ENCODE peak calls at places on chromosomes 7 and 10, in six cellular contexts. K is GM12878, B is HCT116, I is H1, U is HepG2, M is SK-N-SH. X is an unnamed sample.

GRCh38 chr7:90988523-90988922 is 275.7 kb upstream of the FZD1 start:
- DNase-seq in I (no peak), B (no peak), M (no peak), K (no peak), U (no peak), X (no peak)

GRCh38 chr7:151142686-151143040 is 24.8 kb downstream of the GBX1 start:
- DNase-seq in I (no peak), U (no peak), K (no peak), M (no peak), B (no peak), X (no peak)

GRCh38 chr10:93436577-93436976 is 45.6 kb downstream of the MYOF start:
- DNase-seq in B (no peak), M (no peak), K (no peak), U (no peak), I (no peak), X (no peak)

GRCh38 chr7:5479941-5480517 is 56.4 kb upstream of the TNRC18 start:
- DNase-seq in I (no peak), M (no peak), K (no peak), B (no peak), U (no peak), X (no peak)

GRCh38 chr10:21078410-21079329 is 181.6 kb upstream of the NEBL start:
- DNase-seq in B (peak), K (no peak), U (peak), M (peak), I (peak), X (no peak)

GRCh38 chr7:19020711-19021110 is 96.7 kb downstream of the TWIST1 start:
- DNase-seq in I (no peak), U (no peak), K (no peak), M (no peak), B (no peak), X (no peak)

GRCh38 chr7:74483402-74484336 is 30.0 kb downstream of the GTF2IRD1 start:
- DNase-seq in M (no peak), U (no peak), B (no peak), I (no peak), K (no peak), X (no peak)

GRCh38 chr10:110544958-110545537 is 22.4 kb upstream of the SMC3 start:
- DNase-seq in I (no peak), B (no peak), U (no peak), K (no peak), M (no peak), X (no peak)

GRCh38 chr7:131604841-131605279 is 48.4 kb upstream of the PODXL start:
- DNase-seq in I (peak), M (no peak), B (no peak), U (no peak), K (no peak), X (no peak)

GRCh38 chr7:107691713-107692112 is 31.1 kb downstream of the SLC26A4 start:
- DNase-seq in I (no peak), B (no peak), K (no peak), M (no peak), U (no peak), X (no peak)

GRCh38 chr10:8563478-8563877 is 509.0 kb downstream of the GATA3 start:
- DNase-seq in B (no peak), I (no peak), M (no peak), U (no peak), K (no peak), X (no peak)

GRCh38 chr10:92903633-92904032 is 55.3 kb downstream of the EXOC6 start:
- DNase-seq in K (no peak), U (peak), M (no peak), B (no peak), I (no peak), X (no peak)

GRCh38 chr10:50431118-50431517 is 179.8 kb upstream of the ASAH2 start:
- DNase-seq in I (no peak), K (no peak), U (no peak), B (no peak), M (no peak), X (no peak)

GRCh38 chr7:106895246-106895864 is 30.3 kb downstream of the PIK3CG start:
- DNase-seq in U (no peak), M (no peak), I (no peak), B (no peak), K (peak), X (no peak)

GRCh38 chr10:107865691-107866090 is 701.2 kb upstream of the SORCS1 start:
- DNase-seq in U (no peak), M (no peak), K (no peak), I (no peak), B (no peak), X (no peak)

GRCh38 chr10:123665371-123666286 is 526 bp upstream of the GPR26 start:
- DNase-seq in K (no peak), B (no peak), U (no peak), I (no peak), M (peak), X (no peak)

GRCh38 chr10:88858493-88858892 is 6.8 kb upstream of the ANKRD22 start:
- DNase-seq in M (no peak), B (no peak), K (no peak), I (no peak), U (no peak), X (no peak)

GRCh38 chr7:14858410-14858809 is 44.1 kb downstream of the DGKB start:
- DNase-seq in K (no peak), B (no peak), M (no peak), I (no peak), U (no peak), X (no peak)

GRCh38 chr7:111531993-111532392 is 30.3 kb downstream of the IMMP2L start:
- DNase-seq in I (no peak), U (no peak), K (no peak), M (no peak), B (no peak), X (no peak)

GRCh38 chr10:14325325-14325955 is 5.3 kb downstream of the FRMD4A start:
- DNase-seq in B (peak), M (no peak), U (peak), K (no peak), I (peak), X (no peak)

GRCh38 chr7:134865001-134865845 is 85.8 kb downstream of the CALD1 start:
- DNase-seq in I (no peak), M (no peak), K (peak), B (no peak), U (no peak), X (no peak)

GRCh38 chr10:76647276-76647675 is 990.3 kb downstream of the KCNMA1 start:
- DNase-seq in B (no peak), K (no peak), M (no peak), U (no peak), I (no peak), X (no peak)

GRCh38 chr7:157427811-157428553 is 91.2 kb downstream of the DNAJB6 start:
- DNase-seq in U (no peak), M (no peak), K (no peak), I (no peak), B (no peak), X (no peak)

GRCh38 chr10:112203328-112204076 is 19.9 kb upstream of the GPAM start:
- DNase-seq in M (no peak), B (no peak), I (no peak), K (peak), U (no peak), X (no peak)

GRCh38 chr10:15642095-15642494 is 77.6 kb downstream of the ITGA8 start:
- DNase-seq in U (no peak), I (no peak), K (no peak), B (no peak), M (no peak), X (no peak)

GRCh38 chr10:83961620-83962019 is 177.7 kb upstream of the GHITM start:
- DNase-seq in M (peak), U (no peak), K (no peak), B (no peak), I (no peak), X (no peak)

GRCh38 chr7:13016633-13017324 is 329.3 kb downstream of the ARL4A start:
- DNase-seq in U (peak), M (no peak), I (no peak), B (peak), K (no peak), X (no peak)

GRCh38 chr10:97771913-97772823 is at the start of gene SFRP5:
- DNase-seq in I (no peak), M (peak), B (no peak), K (no peak), U (no peak), X (no peak)

GRCh38 chr10:131921191-131921590 is 20.4 kb downstream of the PPP2R2D start:
- DNase-seq in I (peak), B (no peak), U (no peak), K (no peak), M (no peak), X (no peak)

GRCh38 chr7:53113424-53113823 is 78.0 kb downstream of the POM121L12 start:
- DNase-seq in U (no peak), K (no peak), I (no peak), M (no peak), B (no peak), X (no peak)

GRCh38 chr7:156820445-156821063 is 72.4 kb downstream of the LMBR1 start:
- DNase-seq in M (no peak), U (no peak), K (no peak), I (no peak), B (no peak), X (no peak)

GRCh38 chr7:29564455-29565185 is 985 bp downstream of the PRR15 start:
- DNase-seq in U (peak), M (peak), I (no peak), K (no peak), B (no peak), X (no peak)

GRCh38 chr7:129231666-129232065 is 6.8 kb downstream of the AHCYL2 start:
- DNase-seq in M (no peak), U (no peak), I (no peak), B (no peak), K (no peak), X (no peak)

GRCh38 chr10:73060738-73061635 is 35.7 kb downstream of the P4HA1 start:
- DNase-seq in M (peak), K (no peak), B (peak), U (peak), I (no peak), X (no peak)

GRCh38 chr7:127692200-127692599 is 40.2 kb downstream of the SND1 start:
- DNase-seq in I (no peak), K (no peak), U (no peak), B (no peak), M (no peak), X (no peak)

GRCh38 chr10:52752801-52753437 is 19.7 kb downstream of the MBL2 start:
- DNase-seq in B (no peak), U (no peak), I (no peak), M (no peak), K (no peak), X (no peak)

GRCh38 chr7:133478591-133479135 is 225.8 kb downstream of the EXOC4 start:
- DNase-seq in B (no peak), M (no peak), K (no peak), U (no peak), I (no peak), X (no peak)

GRCh38 chr7:55083206-55083605 is 64.4 kb downstream of the EGFR start:
- DNase-seq in B (no peak), I (no peak), U (no peak), K (no peak), M (no peak), X (no peak)

GRCh38 chr10:35331894-35332640 is 4.2 kb upstream of the CCNY start:
- DNase-seq in B (peak), M (no peak), U (peak), I (no peak), K (no peak), X (no peak)

GRCh38 chr10:35335133-35335532 is 1.2 kb upstream of the CCNY start:
- DNase-seq in K (no peak), U (peak), M (no peak), B (no peak), I (no peak), X (no peak)

GRCh38 chr10:35336084-35336831 is at the start of gene CCNY:
- DNase-seq in K (no peak), M (peak), U (peak), I (no peak), B (no peak), X (no peak)

GRCh38 chr10:35335718-35336083 is 608 bp upstream of the CCNY start:
- DNase-seq in M (no peak), U (no peak), K (no peak), I (no peak), B (no peak), X (no peak)

GRCh38 chr10:35334297-35334696 is 2.0 kb upstream of the CCNY start:
- DNase-seq in B (no peak), M (no peak), I (no peak), K (no peak), U (peak), X (no peak)
- H3K9ac ChIP-seq in B (no peak), M (no peak), I (no peak), K (no peak), U (peak), X (no peak)

GRCh38 chr7:23546897-23547572 is 15.3 kb upstream of the TRA2A start:
- DNase-seq in M (peak), B (peak), I (peak), U (peak), K (peak), X (peak)
- H3K4me3 ChIP-seq in M (no peak), B (no peak), I (no peak), U (no peak), K (no peak), X (no peak)

GRCh38 chr7:16891874-16892620 is 10.3 kb upstream of the AGR3 start:
- DNase-seq in K (no peak), U (no peak), I (no peak), M (no peak), B (no peak), X (no peak)

GRCh38 chr7:16889851-16890443 is 8.2 kb upstream of the AGR3 start:
- DNase-seq in B (no peak), K (no peak), I (no peak), U (no peak), M (no peak), X (no peak)

GRCh38 chr7:16889305-16889704 is 7.5 kb upstream of the AGR3 start:
- DNase-seq in I (no peak), K (no peak), B (no peak), U (no peak), M (no peak), X (no peak)

DNA sequence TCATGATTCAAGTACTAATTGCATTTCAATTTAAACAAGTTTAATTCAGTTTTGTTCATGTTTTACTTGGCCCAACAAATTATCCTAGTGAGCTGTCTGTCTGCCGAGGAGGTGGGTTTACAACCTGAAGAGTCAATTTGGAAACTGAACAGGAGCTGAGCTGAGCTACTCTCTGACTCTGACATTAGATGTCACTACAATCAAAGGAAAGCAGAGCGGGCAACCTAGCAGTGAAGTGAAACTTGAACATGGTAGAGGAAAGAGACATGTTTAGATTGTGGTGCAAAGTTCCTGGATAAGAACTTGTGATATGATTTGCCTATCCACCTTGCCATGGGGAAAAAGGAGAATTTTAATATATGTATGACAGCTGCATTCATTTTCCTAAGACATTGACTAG is 9.6 kb upstream of the AGR3 start:
- DNase-seq in M (no peak), K (peak), I (no peak), U (peak), B (peak), X (no peak)
- TF ChIP-seq POLR2AphosphoS5 in M (no peak), K (no peak), I (no peak), U (no peak), B (no peak), X (no peak)

GRCh38 chr7:22696672-22697071 is 30.3 kb upstream of the IL6 start:
- DNase-seq in K (no peak), U (no peak), I (no peak), M (no peak), B (no peak), X (no peak)
- H3K9ac ChIP-seq in K (no peak), U (no peak), I (no peak), M (no peak), B (no peak), X (no peak)

GRCh38 chr7:154907651-154908620 is 95.0 kb downstream of the PAXIP1 start:
- DNase-seq in K (no peak), I (no peak), U (no peak), B (no peak), M (peak), X (no peak)
- H3K4me3 ChIP-seq in K (no peak), I (no peak), U (no peak), B (no peak), M (no peak), X (no peak)

DNA sequence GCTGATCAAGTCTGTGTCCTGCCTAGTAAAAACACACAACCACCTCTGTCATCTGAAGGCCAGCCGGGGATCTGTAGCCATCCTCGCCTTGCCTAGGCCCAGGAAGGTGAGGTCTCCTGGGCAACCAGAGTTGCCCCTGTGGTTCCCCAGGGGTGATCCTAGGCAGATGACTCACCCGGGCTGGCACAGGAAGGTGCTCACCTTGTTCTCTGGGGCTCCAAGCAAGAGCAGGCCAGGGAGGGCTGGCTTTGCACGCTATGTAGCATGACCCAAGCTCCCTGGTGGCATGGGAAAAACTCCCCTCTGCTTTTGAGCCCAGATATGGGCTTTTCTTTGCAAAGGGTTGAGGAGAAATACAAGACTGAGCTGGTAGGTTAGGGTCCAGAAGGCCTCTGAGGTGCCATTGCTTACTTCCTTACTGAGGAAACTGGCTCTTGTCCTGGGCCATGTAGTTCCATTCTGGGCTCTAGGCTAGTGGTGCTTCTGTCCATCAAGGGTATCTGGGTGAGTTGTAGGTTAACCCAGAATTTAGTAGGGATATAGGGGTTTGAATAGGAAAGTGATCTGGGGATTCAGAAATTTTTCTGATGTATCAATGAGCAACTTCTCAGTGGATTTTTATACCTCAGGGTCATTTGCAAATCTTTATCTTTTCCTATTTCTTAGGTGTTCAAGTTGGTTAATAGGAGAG is 112.0 kb downstream of the NT5C2 start:
- DNase-seq in U (no peak), M (no peak), B (no peak), I (no peak), K (no peak), X (no peak)
- TF ChIP-seq POLR2AphosphoS5 in U (peak), M (no peak), B (peak), I (no peak), K (peak), X (no peak)

GRCh38 chr7:98866765-98867164 is 3.0 kb downstream of the TMEM130 start:
- DNase-seq in U (no peak), K (no peak), I (no peak), M (no peak), B (no peak), X (no peak)

GRCh38 chr7:98869374-98870070 is at the start of gene TMEM130:
- DNase-seq in M (peak), B (no peak), I (no peak), U (no peak), K (no peak), X (no peak)

GRCh38 chr7:98869001-98869373 is 827 bp downstream of the TMEM130 start:
- DNase-seq in U (no peak), K (no peak), M (no peak), I (no peak), B (no peak), X (no peak)

GRCh38 chr7:98867271-98867701 is 2.5 kb downstream of the TMEM130 start:
- DNase-seq in M (peak), U (no peak), K (no peak), I (no peak), B (no peak), X (no peak)

GRCh38 chr7:98868450-98868849 is 1.4 kb downstream of the TMEM130 start:
- DNase-seq in I (no peak), U (no peak), M (no peak), B (no peak), K (no peak), X (no peak)
- H3K9ac ChIP-seq in I (no peak), U (no peak), M (no peak), B (no peak), K (no peak), X (no peak)